ENCODE peak calls at places on chromosome 4, in four cellular contexts. One of them, this sample, is unnamed.

GRCh38 chr4:8696369-8697127 is 104.0 kb downstream of the CPZ start:
- DNase-seq in brain microvascular endothelial cell: no peak
- DNase-seq in spleen: peak
- DNase-seq in Karpas-422: no peak
- DNase-seq in this sample: no peak

GRCh38 chr4:2265113-2266110 is 3.5 kb upstream of the MXD4 start:
- DNase-seq in brain microvascular endothelial cell: no peak
- DNase-seq in spleen: peak
- DNase-seq in Karpas-422: no peak
- DNase-seq in this sample: no peak

GRCh38 chr4:155906554-155907247 is 3.2 kb downstream of the TDO2 start:
- DNase-seq in brain microvascular endothelial cell: peak
- DNase-seq in spleen: no peak
- DNase-seq in Karpas-422: no peak
- DNase-seq in this sample: peak

GRCh38 chr4:18081708-18082107 is 60.2 kb upstream of the LCORL start:
- DNase-seq in brain microvascular endothelial cell: no peak
- DNase-seq in spleen: no peak
- DNase-seq in Karpas-422: no peak
- DNase-seq in this sample: no peak

GRCh38 chr4:5956285-5957021 is 61.8 kb downstream of the C4orf50 start:
- DNase-seq in brain microvascular endothelial cell: no peak
- DNase-seq in spleen: peak
- DNase-seq in Karpas-422: peak
- DNase-seq in this sample: no peak

GRCh38 chr4:138894688-138895087 is 120.9 kb upstream of the NOCT start:
- DNase-seq in brain microvascular endothelial cell: no peak
- DNase-seq in spleen: no peak
- DNase-seq in Karpas-422: no peak
- DNase-seq in this sample: no peak

GRCh38 chr4:31085736-31086135 is 365.6 kb downstream of the PCDH7 start:
- DNase-seq in brain microvascular endothelial cell: no peak
- DNase-seq in spleen: no peak
- DNase-seq in Karpas-422: no peak
- DNase-seq in this sample: no peak

GRCh38 chr4:14168919-14169318 is 541.4 kb upstream of the BOD1L1 start:
- DNase-seq in brain microvascular endothelial cell: peak
- DNase-seq in spleen: no peak
- DNase-seq in Karpas-422: no peak
- DNase-seq in this sample: peak

GRCh38 chr4:7295917-7296660 is 103.8 kb downstream of the SORCS2 start:
- DNase-seq in brain microvascular endothelial cell: peak
- DNase-seq in spleen: no peak
- DNase-seq in Karpas-422: peak
- DNase-seq in this sample: no peak

GRCh38 chr4:142434519-142435224 is 411.4 kb downstream of the INPP4B start:
- DNase-seq in brain microvascular endothelial cell: no peak
- DNase-seq in spleen: no peak
- DNase-seq in Karpas-422: no peak
- DNase-seq in this sample: no peak

GRCh38 chr4:1417522-1418390 is 11.5 kb upstream of the NKX1-1 start:
- DNase-seq in brain microvascular endothelial cell: no peak
- DNase-seq in spleen: peak
- DNase-seq in Karpas-422: no peak
- DNase-seq in this sample: no peak

GRCh38 chr4:112277705-112278448 is 7.8 kb downstream of the TIFA start:
- DNase-seq in brain microvascular endothelial cell: no peak
- DNase-seq in spleen: no peak
- DNase-seq in Karpas-422: no peak
- DNase-seq in this sample: no peak

GRCh38 chr4:88791274-88791673 is 93.6 kb upstream of the NAP1L5 start:
- DNase-seq in brain microvascular endothelial cell: no peak
- DNase-seq in spleen: no peak
- DNase-seq in Karpas-422: peak
- DNase-seq in this sample: no peak

GRCh38 chr4:23903859-23904438 is 14.1 kb upstream of the PPARGC1A start:
- DNase-seq in brain microvascular endothelial cell: no peak
- DNase-seq in spleen: no peak
- DNase-seq in Karpas-422: no peak
- DNase-seq in this sample: no peak

GRCh38 chr4:19329631-19330030 is 922.1 kb upstream of the SLIT2 start:
- DNase-seq in brain microvascular endothelial cell: no peak
- DNase-seq in spleen: no peak
- DNase-seq in Karpas-422: no peak
- DNase-seq in this sample: no peak

GRCh38 chr4:80424225-80424581 is 88.7 kb downstream of the CFAP299 start:
- DNase-seq in brain microvascular endothelial cell: no peak
- DNase-seq in spleen: no peak
- DNase-seq in Karpas-422: no peak
- DNase-seq in this sample: no peak

GRCh38 chr4:68249434-68249833 is 3.9 kb upstream of the TMPRSS11B start:
- DNase-seq in brain microvascular endothelial cell: no peak
- DNase-seq in spleen: no peak
- DNase-seq in Karpas-422: no peak
- DNase-seq in this sample: no peak

GRCh38 chr4:87270825-87271224 is 50.4 kb upstream of the KLHL8 start:
- DNase-seq in brain microvascular endothelial cell: no peak
- DNase-seq in spleen: no peak
- DNase-seq in Karpas-422: no peak
- DNase-seq in this sample: no peak

GRCh38 chr4:96347582-96347981 is 507.7 kb downstream of the PDHA2 start:
- DNase-seq in brain microvascular endothelial cell: peak
- DNase-seq in spleen: no peak
- DNase-seq in Karpas-422: no peak
- DNase-seq in this sample: no peak

GRCh38 chr4:182144621-182145359 is 98.4 kb upstream of the TENM3 start:
- DNase-seq in brain microvascular endothelial cell: no peak
- DNase-seq in spleen: no peak
- DNase-seq in Karpas-422: no peak
- DNase-seq in this sample: no peak

GRCh38 chr4:130257271-130257670 is 1161.3 kb downstream of the C4orf33 start:
- DNase-seq in brain microvascular endothelial cell: peak
- DNase-seq in spleen: no peak
- DNase-seq in Karpas-422: no peak
- DNase-seq in this sample: peak

GRCh38 chr4:13966241-13967195 is 339.0 kb upstream of the BOD1L1 start:
- DNase-seq in brain microvascular endothelial cell: peak
- DNase-seq in spleen: no peak
- DNase-seq in Karpas-422: no peak
- DNase-seq in this sample: no peak

GRCh38 chr4:33873791-33874190 is 2370.5 kb downstream of the ARAP2 start:
- DNase-seq in brain microvascular endothelial cell: no peak
- DNase-seq in spleen: no peak
- DNase-seq in Karpas-422: no peak
- DNase-seq in this sample: no peak

GRCh38 chr4:106316773-106317409 is 541 bp downstream of the AIMP1 start:
- DNase-seq in brain microvascular endothelial cell: peak
- DNase-seq in spleen: no peak
- DNase-seq in Karpas-422: peak
- DNase-seq in this sample: no peak

GRCh38 chr4:173167793-173168395 is 717 bp upstream of the GALNT7 start:
- DNase-seq in brain microvascular endothelial cell: no peak
- DNase-seq in spleen: peak
- DNase-seq in Karpas-422: peak
- DNase-seq in this sample: no peak

GRCh38 chr4:76011700-76012387 is 4.5 kb upstream of the CXCL9 start:
- DNase-seq in brain microvascular endothelial cell: peak
- DNase-seq in spleen: no peak
- DNase-seq in Karpas-422: no peak
- DNase-seq in this sample: no peak

GRCh38 chr4:2125831-2126230 is 66.7 kb downstream of the NAT8L start:
- DNase-seq in brain microvascular endothelial cell: no peak
- DNase-seq in spleen: no peak
- DNase-seq in Karpas-422: no peak
- DNase-seq in this sample: no peak

GRCh38 chr4:8553216-8553615 is 27.0 kb upstream of the GPR78 start:
- DNase-seq in brain microvascular endothelial cell: no peak
- DNase-seq in spleen: peak
- DNase-seq in Karpas-422: no peak
- DNase-seq in this sample: no peak

GRCh38 chr4:164802301-164802700 is 48.4 kb downstream of the SMIM31 start:
- DNase-seq in brain microvascular endothelial cell: no peak
- DNase-seq in spleen: no peak
- DNase-seq in Karpas-422: no peak
- DNase-seq in this sample: no peak

GRCh38 chr4:41359836-41360213 is 103.1 kb downstream of the UCHL1 start:
- DNase-seq in brain microvascular endothelial cell: no peak
- DNase-seq in spleen: no peak
- DNase-seq in Karpas-422: no peak
- DNase-seq in this sample: no peak

GRCh38 chr4:123631699-123632098 is 235.1 kb downstream of the SPRY1 start:
- DNase-seq in brain microvascular endothelial cell: no peak
- DNase-seq in spleen: no peak
- DNase-seq in Karpas-422: no peak
- DNase-seq in this sample: no peak
- H3K4me3 ChIP-seq in brain microvascular endothelial cell: no peak
- H3K4me3 ChIP-seq in spleen: no peak
- H3K4me3 ChIP-seq in Karpas-422: no peak
- H3K4me3 ChIP-seq in this sample: no peak

DNA sequence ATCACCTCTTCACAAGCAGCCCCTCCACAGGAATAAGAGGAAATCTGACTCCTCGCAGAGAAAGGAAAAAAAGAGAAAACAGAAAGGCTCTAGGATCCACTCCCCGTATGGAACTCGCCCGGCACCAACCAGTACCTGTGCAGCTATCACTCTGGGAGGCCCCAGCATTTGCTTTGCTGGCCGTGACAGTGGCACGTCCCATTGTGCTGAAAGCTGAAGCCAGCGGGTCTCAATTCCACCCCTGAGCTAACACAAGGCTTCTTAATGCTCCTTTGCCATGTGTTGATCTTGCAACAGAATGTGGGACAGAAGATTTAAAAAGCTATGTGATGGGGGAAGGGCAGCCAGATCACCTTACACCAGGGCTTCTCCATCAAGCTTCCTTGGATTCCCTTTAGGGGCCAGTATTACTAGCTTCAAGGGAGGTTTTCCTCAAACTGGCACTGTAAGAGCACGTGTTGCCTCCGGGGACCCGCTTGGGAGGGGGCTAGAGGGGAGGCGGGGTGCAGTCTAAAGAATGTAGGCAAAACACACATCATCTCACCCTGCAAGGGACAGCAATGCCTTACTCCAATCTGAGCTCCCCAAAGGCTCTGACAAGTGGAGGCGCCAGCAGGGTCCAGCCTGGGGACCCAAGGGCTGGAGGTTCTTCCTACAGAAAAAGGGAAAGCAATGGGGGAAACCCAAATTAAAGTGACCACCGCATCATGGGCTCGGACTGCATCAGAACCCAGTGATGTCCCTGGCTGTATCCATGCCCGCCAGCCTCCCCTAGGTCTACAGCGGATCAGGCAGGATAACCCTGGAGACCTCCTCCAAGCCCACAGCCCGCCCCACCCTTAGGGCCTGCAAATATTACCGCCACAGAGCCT is 1.2 kb downstream of the USP46 start:
- DNase-seq in brain microvascular endothelial cell: no peak
- DNase-seq in spleen: no peak
- DNase-seq in Karpas-422: no peak
- DNase-seq in this sample: peak
- H3K4me3 ChIP-seq in brain microvascular endothelial cell: peak
- H3K4me3 ChIP-seq in spleen: peak
- H3K4me3 ChIP-seq in Karpas-422: peak
- H3K4me3 ChIP-seq in this sample: peak

GRCh38 chr4:137541181-137541580 is 8.9 kb upstream of the PCDH18 start:
- DNase-seq in brain microvascular endothelial cell: no peak
- DNase-seq in spleen: no peak
- DNase-seq in Karpas-422: no peak
- DNase-seq in this sample: no peak
- H3K4me3 ChIP-seq in brain microvascular endothelial cell: no peak
- H3K4me3 ChIP-seq in spleen: no peak
- H3K4me3 ChIP-seq in Karpas-422: no peak
- H3K4me3 ChIP-seq in this sample: no peak

DNA sequence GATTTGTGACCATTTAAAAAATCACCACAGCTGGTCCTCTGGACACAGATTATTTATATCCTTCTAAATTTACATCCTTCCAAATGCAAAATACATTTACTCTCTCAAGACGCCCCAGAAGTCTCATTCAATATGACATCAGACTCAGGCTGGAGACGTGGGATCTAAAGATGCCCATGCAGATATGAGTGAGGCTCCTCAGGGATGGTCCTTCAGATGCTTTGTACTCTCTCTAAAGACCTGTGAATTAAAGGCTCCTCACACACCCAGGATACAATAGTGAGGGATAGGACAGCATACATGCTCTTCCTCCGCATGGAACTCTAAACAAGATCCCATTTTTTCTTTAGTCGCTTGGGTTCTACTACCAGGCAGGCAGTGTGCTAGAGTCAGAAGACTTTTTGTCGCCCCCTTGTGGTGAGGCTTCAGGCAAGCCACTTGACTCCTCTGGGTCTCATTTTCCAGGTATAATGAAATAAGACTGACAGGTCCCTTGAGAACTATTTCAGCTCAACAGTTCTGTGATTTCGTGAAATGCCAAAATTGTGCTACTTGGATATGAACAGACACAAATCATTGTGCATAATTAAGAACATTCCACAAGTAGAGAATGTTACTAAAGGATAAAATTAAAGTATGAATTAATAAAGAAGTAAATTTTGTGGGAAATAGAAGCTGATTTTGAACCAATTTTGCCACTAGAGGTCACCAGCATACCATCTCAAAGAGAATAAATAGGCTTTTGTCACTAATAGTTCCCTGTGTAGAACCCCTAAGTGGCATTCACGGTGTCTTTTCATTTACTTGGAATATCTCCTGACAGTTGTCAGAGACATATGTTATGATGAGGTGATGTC is 13.6 kb upstream of the SCOC start:
- DNase-seq in brain microvascular endothelial cell: peak
- DNase-seq in spleen: peak
- DNase-seq in Karpas-422: peak
- DNase-seq in this sample: peak
- H3K4me3 ChIP-seq in brain microvascular endothelial cell: no peak
- H3K4me3 ChIP-seq in spleen: no peak
- H3K4me3 ChIP-seq in Karpas-422: no peak
- H3K4me3 ChIP-seq in this sample: no peak

GRCh38 chr4:74451214-74451661 is 6.3 kb downstream of the AREG start:
- DNase-seq in brain microvascular endothelial cell: peak
- DNase-seq in spleen: no peak
- DNase-seq in Karpas-422: no peak
- DNase-seq in this sample: no peak
- H3K4me3 ChIP-seq in brain microvascular endothelial cell: no peak
- H3K4me3 ChIP-seq in spleen: no peak
- H3K4me3 ChIP-seq in Karpas-422: no peak
- H3K4me3 ChIP-seq in this sample: no peak

This sample was measured in retinal pigment epithelial cell.